ENCODE peak calls at places on chromosomes 7 and 10, in four cellular contexts. F is K562, Y is SK-N-SH, L is WTC11. X is an unnamed sample.

GRCh38 chr7:123966936-123967335 is 41.9 kb downstream of the SPAM1 start:
- DNase-seq in F (no peak), Y (no peak), L (no peak), X (no peak)

GRCh38 chr10:102344067-102344466 is 51.4 kb upstream of the NFKB2 start:
- DNase-seq in F (no peak), Y (no peak), L (no peak), X (no peak)

GRCh38 chr10:50464004-50464409 is 159.7 kb downstream of the SGMS1 start:
- DNase-seq in F (no peak), Y (no peak), L (no peak), X (no peak)

GRCh38 chr7:28478661-28479060 is 66.3 kb downstream of the CREB5 start:
- DNase-seq in F (no peak), Y (no peak), L (no peak), X (no peak)

GRCh38 chr7:46830-47140 is 145.6 kb upstream of the FAM20C start:
- DNase-seq in F (no peak), Y (no peak), L (no peak), X (no peak)

GRCh38 chr7:45143616-45144015 is 14.0 kb upstream of the RAMP3 start:
- DNase-seq in F (no peak), Y (no peak), L (no peak), X (peak)

GRCh38 chr7:50787825-50788224 is 5.1 kb upstream of the GRB10 start:
- DNase-seq in F (no peak), Y (no peak), L (no peak), X (no peak)

GRCh38 chr7:157558061-157558460 is 221.3 kb downstream of the DNAJB6 start:
- DNase-seq in F (no peak), Y (no peak), L (peak), X (no peak)

GRCh38 chr7:130207642-130208041 is at the start of gene SSMEM1:
- DNase-seq in F (peak), Y (no peak), L (no peak), X (no peak)

GRCh38 chr7:75905785-75906604 is 9.0 kb upstream of the POR start:
- DNase-seq in F (no peak), Y (no peak), L (peak), X (peak)

GRCh38 chr7:138606251-138606650 is 94.9 kb downstream of the SVOPL start:
- DNase-seq in F (no peak), Y (no peak), L (no peak), X (no peak)

GRCh38 chr10:83076443-83076842 is 1062.9 kb upstream of the GHITM start:
- DNase-seq in F (no peak), Y (no peak), L (no peak), X (no peak)

GRCh38 chr7:116464375-116464774 is 35.2 kb upstream of the CAV2 start:
- DNase-seq in F (no peak), Y (no peak), L (no peak), X (no peak)

GRCh38 chr10:77104459-77104980 is 533.1 kb downstream of the KCNMA1 start:
- DNase-seq in F (no peak), Y (no peak), L (no peak), X (no peak)

GRCh38 chr7:45578467-45578866 is 4.3 kb downstream of the ADCY1 start:
- DNase-seq in F (no peak), Y (no peak), L (no peak), X (no peak)

GRCh38 chr10:90321132-90321816 is 536.6 kb downstream of the HTR7 start:
- DNase-seq in F (no peak), Y (no peak), L (no peak), X (no peak)

GRCh38 chr10:43389867-43390266 is 18.4 kb downstream of the FXYD4 start:
- DNase-seq in F (no peak), Y (no peak), L (no peak), X (no peak)

GRCh38 chr10:73244866-73245477 is 2.1 kb downstream of the DNAJC9 start:
- DNase-seq in F (peak), Y (no peak), L (no peak), X (no peak)

GRCh38 chr7:27923308-27923980 is 183.5 kb downstream of the TAX1BP1 start:
- DNase-seq in F (no peak), Y (no peak), L (no peak), X (no peak)

GRCh38 chr10:127123626-127124025 is 72.8 kb downstream of the INSYN2A start:
- DNase-seq in F (no peak), Y (no peak), L (no peak), X (no peak)

GRCh38 chr7:44431091-44431608 is 59.3 kb downstream of the NUDCD3 start:
- DNase-seq in F (no peak), Y (peak), L (peak), X (peak)

GRCh38 chr10:126196225-126196624 is 192.1 kb downstream of the ADAM12 start:
- DNase-seq in F (no peak), Y (no peak), L (no peak), X (no peak)

GRCh38 chr10:3749597-3750351 is 35.2 kb downstream of the KLF6 start:
- DNase-seq in F (no peak), Y (no peak), L (no peak), X (peak)

GRCh38 chr7:155324012-155324917 is 26.6 kb downstream of the INSIG1 start:
- DNase-seq in F (peak), Y (peak), L (no peak), X (no peak)

GRCh38 chr7:38731195-38731594 is 100.0 kb upstream of the AMPH start:
- DNase-seq in F (no peak), Y (no peak), L (no peak), X (no peak)

GRCh38 chr7:2521952-2522591 is 2.5 kb downstream of the LFNG start:
- DNase-seq in F (no peak), Y (no peak), L (no peak), X (no peak)

GRCh38 chr10:19930936-19931859 is 115.0 kb downstream of the PLXDC2 start:
- DNase-seq in F (no peak), Y (peak), L (no peak), X (no peak)

GRCh38 chr10:26488344-26488743 is 50.2 kb downstream of the APBB1IP start:
- DNase-seq in F (no peak), Y (no peak), L (no peak), X (no peak)

GRCh38 chr7:131518626-131519025 is 37.8 kb downstream of the PODXL start:
- DNase-seq in F (no peak), Y (no peak), L (no peak), X (no peak)

GRCh38 chr7:18175801-18176450 is 148.3 kb upstream of the PRPS1L1 start:
- DNase-seq in F (no peak), Y (no peak), L (no peak), X (peak)

GRCh38 chr10:91162050-91162494 is 58.4 kb upstream of the PCGF5 start:
- DNase-seq in F (peak), Y (no peak), L (no peak), X (peak)

GRCh38 chr7:44159824-44160630 is 18.9 kb upstream of the MYL7 start:
- DNase-seq in F (no peak), Y (no peak), L (no peak), X (no peak)

GRCh38 chr10:110212119-110213006 is 5.0 kb downstream of the MXI1 start:
- DNase-seq in F (peak), Y (no peak), L (no peak), X (no peak)

GRCh38 chr10:15167411-15168295 is 840 bp downstream of the NMT2 start:
- DNase-seq in F (peak), Y (peak), L (peak), X (peak)

DNA sequence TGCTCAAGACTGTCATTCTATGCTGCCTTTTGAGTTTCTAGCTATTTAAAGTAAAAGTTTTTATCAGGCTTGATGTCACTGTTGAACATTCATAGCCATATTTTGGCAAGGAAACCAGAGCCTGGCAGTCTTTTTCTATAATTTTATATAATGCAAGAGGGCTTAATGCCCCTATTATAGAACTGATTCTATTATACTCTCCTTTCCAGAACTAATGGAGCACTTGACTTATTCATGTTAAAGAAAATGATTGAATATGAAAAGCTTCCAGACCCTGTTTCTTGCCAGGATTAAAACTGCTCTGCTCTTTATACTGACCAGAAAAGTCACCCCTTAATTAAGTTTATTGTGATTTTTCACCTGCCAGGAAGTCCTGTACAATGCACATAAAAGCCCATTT is 337.6 kb upstream of the CHRM2 start:
- DNase-seq in F (no peak), Y (peak), L (no peak), X (no peak)
- TF ChIP-seq FOXJ3 in F (no peak), Y (no peak), L (no peak), X (no peak)

GRCh38 chr7:120394595-120394994 is 121.6 kb downstream of the KCND2 start:
- DNase-seq in F (no peak), Y (no peak), L (no peak), X (no peak)

GRCh38 chr7:120400806-120401455 is 128.0 kb downstream of the KCND2 start:
- DNase-seq in F (no peak), Y (no peak), L (no peak), X (no peak)

GRCh38 chr7:120395526-120396019 is 122.6 kb downstream of the KCND2 start:
- DNase-seq in F (no peak), Y (no peak), L (no peak), X (no peak)

GRCh38 chr7:120402368-120402767 is 129.4 kb downstream of the KCND2 start:
- DNase-seq in F (no peak), Y (no peak), L (no peak), X (no peak)

GRCh38 chr7:120398284-120399000 is 125.5 kb downstream of the KCND2 start:
- DNase-seq in F (no peak), Y (no peak), L (no peak), X (no peak)
- TF ChIP-seq FOXJ3 in F (no peak), Y (no peak), L (no peak), X (no peak)

GRCh38 chr7:146635200-146636032 is 518.8 kb downstream of the CNTNAP2 start:
- DNase-seq in F (no peak), Y (no peak), L (no peak), X (no peak)
- TF ChIP-seq FOXJ3 in F (no peak), Y (no peak), L (no peak), X (no peak)

DNA sequence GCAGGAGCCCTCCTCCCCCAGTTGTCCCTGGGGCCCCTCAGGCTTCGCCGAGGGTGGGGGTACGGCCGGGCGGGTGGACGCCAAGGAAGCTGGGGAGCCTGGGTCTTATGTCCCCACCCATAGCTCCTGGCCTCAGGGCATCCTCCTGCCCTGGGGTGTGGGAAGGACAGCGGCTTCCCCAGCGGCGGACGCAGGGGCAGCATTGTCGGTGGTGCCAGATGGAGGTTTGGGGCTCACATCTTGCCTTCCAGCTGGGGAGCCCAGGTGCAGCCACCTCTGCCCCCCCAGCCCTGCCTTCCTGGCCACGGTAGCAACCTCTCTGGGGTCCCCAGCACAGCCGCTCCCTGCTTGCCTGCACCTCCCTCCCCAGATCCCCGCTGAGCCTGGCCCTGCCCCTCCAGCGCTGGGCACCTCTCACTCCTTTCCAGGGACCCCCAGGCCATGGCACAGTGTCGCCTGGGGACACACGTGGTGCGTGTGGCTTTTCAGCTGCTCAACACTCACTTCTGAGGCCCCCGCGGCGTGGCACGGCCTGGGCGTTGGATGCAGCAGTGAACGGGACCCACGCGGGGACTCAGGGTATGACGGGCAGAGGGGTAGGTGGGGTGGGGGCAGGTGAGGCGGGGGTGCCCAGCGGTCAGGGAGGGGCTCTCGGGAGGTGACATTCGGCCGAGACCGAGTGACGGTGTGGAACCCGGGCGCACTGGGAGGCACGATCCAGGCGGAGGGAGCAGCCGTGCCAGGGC is 53.1 kb downstream of the UNCX start:
- DNase-seq in F (no peak), Y (no peak), L (no peak), X (no peak)
- TF ChIP-seq FOXJ3 in F (no peak), Y (no peak), L (no peak), X (no peak)

DNA sequence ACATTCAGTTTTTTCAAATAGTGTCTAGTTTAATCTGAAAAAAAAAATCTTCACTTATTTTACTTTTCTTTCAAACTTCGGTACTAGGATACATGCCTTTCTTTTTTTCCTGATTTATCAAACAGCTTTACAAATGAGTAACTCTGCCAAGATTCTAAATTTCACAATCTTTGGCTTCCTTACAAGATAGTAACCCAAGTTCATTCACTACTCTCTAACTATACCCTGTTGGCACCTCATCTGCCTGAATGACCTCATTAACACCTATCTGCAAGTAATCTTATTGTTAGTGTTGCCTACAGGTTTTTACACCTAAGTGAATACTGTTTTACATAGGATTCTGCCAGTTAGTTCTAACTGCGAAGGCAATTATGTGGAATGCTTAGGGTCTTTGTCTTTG is 159.8 kb downstream of the FOXP2 start:
- DNase-seq in F (no peak), Y (no peak), L (no peak), X (no peak)
- TF ChIP-seq FOXJ3 in F (no peak), Y (no peak), L (no peak), X (no peak)

GRCh38 chr7:13524076-13524475 is 465.4 kb downstream of the ETV1 start:
- DNase-seq in F (no peak), Y (no peak), L (no peak), X (no peak)
- TF ChIP-seq FOXJ3 in F (no peak), Y (no peak), L (no peak), X (no peak)

GRCh38 chr10:2120781-2121180 is 383.5 kb upstream of the ADARB2 start:
- DNase-seq in F (no peak), Y (no peak), L (no peak), X (no peak)
- TF ChIP-seq FOXJ3 in F (no peak), Y (no peak), L (no peak), X (no peak)

X was measured in HepG2.